ENCODE peak calls at places on chromosomes 1 and 21, in eight cellular contexts. F is brain microvascular endothelial cell, G is Calu3, W is GM06990, X is fibroblast of the aortic adventitia, S is stomach, O is tibial artery, L is bronchial epithelial cell. P is an unnamed sample.
A peak's percentile ranks its signal among the peaks of the same experiment; 100 is the strongest.

GRCh38 chr1:228089520-228090380 is 7.2 kb downstream of the ARF1 start:
- DNase-seq in F (no peak), G (no peak), W (no peak), X (no peak), S (peak; percentile 25), O (peak; percentile 45), L (no peak), P (no peak)

GRCh38 chr1:41322835-41323234 is 38.4 kb upstream of the FOXO6 start:
- DNase-seq in F (no peak), G (peak; percentile 77), W (no peak), X (no peak), S (peak; percentile 71), O (no peak), L (no peak), P (peak; percentile 68)

GRCh38 chr1:224054012-224054411 is 59.9 kb upstream of the FBXO28 start:
- DNase-seq in F (no peak), G (no peak), W (no peak), X (no peak), S (no peak), O (no peak), L (peak; percentile 48), P (no peak)

GRCh38 chr1:225539575-225539974 is 111.7 kb upstream of the LBR start:
- DNase-seq in F (no peak), G (no peak), W (no peak), X (no peak), S (no peak), O (no peak), L (no peak), P (no peak)

GRCh38 chr1:220272047-220272840 is at the start of gene RAB3GAP2:
- DNase-seq in F (peak; percentile 92), G (peak; percentile 98), W (peak; percentile 98), X (peak; percentile 92), S (peak; percentile 96), O (peak; percentile 96), L (peak; percentile 91), P (peak; percentile 98)

GRCh38 chr1:168285971-168286628 is 5.4 kb downstream of the TBX19 start:
- DNase-seq in F (no peak), G (no peak), W (no peak), X (no peak), S (no peak), O (no peak), L (no peak), P (no peak)

GRCh38 chr1:30745834-30746208 is 11.8 kb downstream of the LAPTM5 start:
- DNase-seq in F (no peak), G (no peak), W (no peak), X (no peak), S (no peak), O (no peak), L (no peak), P (peak; percentile 66)

GRCh38 chr1:10897981-10898728 is 101.7 kb upstream of the CASZ1 start:
- DNase-seq in F (no peak), G (no peak), W (no peak), X (peak; percentile 53), S (no peak), O (no peak), L (peak; percentile 14), P (no peak)

GRCh38 chr1:109777980-109778625 is 14.4 kb upstream of the EPS8L3 start:
- DNase-seq in F (no peak), G (no peak), W (no peak), X (no peak), S (peak; percentile 24), O (peak; percentile 48), L (no peak), P (no peak)

GRCh38 chr1:209434066-209434465 is 149.4 kb upstream of the CAMK1G start:
- DNase-seq in F (no peak), G (no peak), W (no peak), X (peak; percentile 26), S (no peak), O (no peak), L (peak; percentile 78), P (no peak)

GRCh38 chr1:85344256-85344694 is 67.8 kb upstream of the BCL10 start:
- DNase-seq in F (peak; percentile 67), G (peak; percentile 78), W (no peak), X (peak; percentile 56), S (peak; percentile 36), O (no peak), L (peak; percentile 25), P (peak; percentile 13)

GRCh38 chr1:92990828-92991227 is 29.6 kb upstream of the DIPK1A start:
- DNase-seq in F (no peak), G (no peak), W (no peak), X (no peak), S (no peak), O (no peak), L (no peak), P (peak; percentile 25)

GRCh38 chr21:17451364-17451869 is 61.4 kb upstream of the CXADR start:
- DNase-seq in F (peak; percentile 68), G (no peak), W (no peak), X (peak; percentile 73), S (no peak), O (no peak), L (peak; percentile 87), P (no peak)

GRCh38 chr1:190175320-190175719 is 302.3 kb downstream of the BRINP3 start:
- DNase-seq in F (no peak), G (no peak), W (no peak), X (peak; percentile 69), S (no peak), O (no peak), L (no peak), P (no peak)

GRCh38 chr21:44875341-44875740 is 1.9 kb upstream of the PTTG1IP start:
- DNase-seq in F (no peak), G (no peak), W (no peak), X (peak; percentile 80), S (no peak), O (no peak), L (peak; percentile 63), P (peak; percentile 59)

GRCh38 chr1:232385221-232385620 is 244.7 kb downstream of the SIPA1L2 start:
- DNase-seq in F (peak; percentile 83), G (no peak), W (no peak), X (peak; percentile 19), S (no peak), O (no peak), L (peak; percentile 30), P (no peak)

GRCh38 chr1:165483412-165483811 is 38.5 kb upstream of the RXRG start:
- DNase-seq in F (no peak), G (no peak), W (no peak), X (no peak), S (no peak), O (no peak), L (no peak), P (no peak)

GRCh38 chr1:77421504-77422233 is 139.8 kb downstream of the AK5 start:
- DNase-seq in F (no peak), G (no peak), W (no peak), X (no peak), S (no peak), O (no peak), L (no peak), P (peak; percentile 25)

GRCh38 chr1:58460469-58460868 is 86.1 kb downstream of the OMA1 start:
- DNase-seq in F (peak; percentile 34), G (no peak), W (no peak), X (no peak), S (no peak), O (no peak), L (peak; percentile 28), P (no peak)

GRCh38 chr1:116540088-116540487 is 30.7 kb downstream of the CD58 start:
- DNase-seq in F (no peak), G (no peak), W (peak; percentile 49), X (no peak), S (no peak), O (no peak), L (peak; percentile 63), P (peak; percentile 64)

GRCh38 chr21:35066824-35067223 is 17.7 kb upstream of the RUNX1 start:
- DNase-seq in F (no peak), G (no peak), W (no peak), X (no peak), S (no peak), O (no peak), L (no peak), P (no peak)

GRCh38 chr21:42234464-42235241 is 15.7 kb downstream of the ABCG1 start:
- DNase-seq in F (peak; percentile 24), G (peak; percentile 48), W (peak; percentile 90), X (peak; percentile 17), S (peak; percentile 84), O (peak; percentile 89), L (peak; percentile 42), P (peak; percentile 87)

GRCh38 chr1:229378586-229379442 is 36.0 kb upstream of the CCSAP start:
- DNase-seq in F (no peak), G (no peak), W (no peak), X (no peak), S (no peak), O (peak; percentile 2), L (no peak), P (no peak)
- TF ChIP-seq CTCF in F (no peak), G (no peak), W (peak; percentile 9), X (peak; percentile 13), S (no peak), O (no peak), L (no peak), P (no peak)

DNA sequence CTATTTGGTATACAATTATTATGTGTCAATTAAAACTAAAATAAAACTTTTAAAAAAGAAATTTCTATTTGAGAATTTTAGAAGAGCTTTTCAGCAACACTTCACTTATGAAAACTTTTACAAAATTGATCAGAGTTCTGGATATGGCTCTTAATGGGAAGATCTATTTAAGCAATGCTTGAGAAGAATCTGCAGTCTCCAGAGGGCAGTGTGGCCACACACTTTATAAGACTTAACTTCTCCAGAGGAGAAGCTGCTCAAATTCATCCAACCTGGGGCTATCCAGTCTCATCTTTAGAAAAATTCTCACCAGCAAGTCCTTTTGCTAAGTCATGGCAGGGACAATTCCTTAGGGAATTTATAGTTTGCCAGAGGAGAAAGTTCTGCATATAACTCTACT is 25.2 kb upstream of the AGO1 start:
- DNase-seq in F (peak; percentile 13), G (peak; percentile 2), W (no peak), X (peak; percentile 39), S (no peak), O (no peak), L (peak; percentile 12), P (peak; percentile 31)
- TF ChIP-seq CTCF in F (peak; percentile 36), G (no peak), W (peak; percentile 33), X (peak; percentile 19), S (no peak), O (no peak), L (peak; percentile 24), P (no peak)

GRCh38 chr1:211571998-211572397 is 7.0 kb downstream of the SLC30A1 start:
- DNase-seq in F (no peak), G (no peak), W (no peak), X (no peak), S (no peak), O (no peak), L (no peak), P (peak; percentile 9)
- TF ChIP-seq CTCF in F (no peak), G (no peak), W (no peak), X (no peak), S (no peak), O (no peak), L (no peak), P (no peak)

DNA sequence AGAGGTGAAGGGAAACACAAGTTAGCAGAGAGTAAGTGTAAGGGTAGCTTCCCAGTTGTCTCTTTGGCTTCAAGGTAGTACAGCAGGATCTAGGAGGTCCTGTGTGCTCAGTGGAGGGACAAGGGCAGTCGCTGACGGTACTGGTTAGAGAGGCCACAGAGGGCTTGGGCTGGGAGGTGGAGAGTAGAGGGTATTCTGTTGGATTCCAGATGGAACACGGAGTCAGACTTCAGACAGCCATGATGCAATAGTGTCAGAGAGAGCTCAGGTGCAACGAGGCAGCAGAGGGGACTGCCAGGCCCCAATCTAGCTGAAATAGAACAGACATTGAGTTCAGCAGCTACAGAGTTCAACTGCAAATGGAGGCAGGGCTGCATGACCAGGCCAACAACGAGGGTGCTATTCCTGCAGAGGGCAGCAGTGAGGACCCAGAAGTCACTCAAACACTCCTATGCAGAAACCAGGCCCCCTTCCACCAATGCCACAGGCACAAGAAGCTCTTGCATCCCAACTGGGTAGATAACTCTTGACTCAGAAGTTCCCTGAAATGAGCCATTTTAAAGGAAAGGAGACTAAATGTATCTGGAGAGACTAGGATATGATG is 325.0 kb upstream of the ESRRG start:
- DNase-seq in F (no peak), G (peak; percentile 24), W (no peak), X (peak; percentile 2), S (no peak), O (no peak), L (no peak), P (peak; percentile 37)
- TF ChIP-seq CTCF in F (peak; percentile 28), G (no peak), W (peak; percentile 61), X (peak; percentile 10), S (no peak), O (no peak), L (peak; percentile 52), P (peak; percentile 47)